ENCODE peak calls at places on chromosomes 7 and 10, in four cellular contexts. F, Q, H and Y are unnamed samples.

GRCh38 chr10:44010873-44011602 is 362.4 kb upstream of the ZNF32 start:
- DNase-seq in F (no peak), Q (no peak), H (peak; percentile 36), Y (no peak)

GRCh38 chr7:111829221-111829620 is 266.9 kb upstream of the IMMP2L start:
- DNase-seq in F (no peak), Q (no peak), H (no peak), Y (no peak)

GRCh38 chr10:76576276-76576962 is 1061.2 kb downstream of the KCNMA1 start:
- DNase-seq in F (no peak), Q (no peak), H (peak; percentile 83), Y (no peak)

GRCh38 chr10:113030453-113030852 is 80.4 kb downstream of the TCF7L2 start:
- DNase-seq in F (no peak), Q (no peak), H (peak; percentile 73), Y (no peak)

GRCh38 chr10:91163269-91163708 is 57.2 kb upstream of the PCGF5 start:
- DNase-seq in F (peak; percentile 77), Q (peak; percentile 53), H (peak; percentile 47), Y (peak; percentile 52)

GRCh38 chr7:53003653-53004445 is 31.6 kb upstream of the POM121L12 start:
- DNase-seq in F (no peak), Q (no peak), H (no peak), Y (no peak)

GRCh38 chr7:27277628-27278027 is 35.0 kb downstream of the EVX1 start:
- DNase-seq in F (peak; percentile 18), Q (no peak), H (no peak), Y (no peak)

GRCh38 chr10:50635286-50635685 is 11.5 kb upstream of the SGMS1 start:
- DNase-seq in F (no peak), Q (no peak), H (peak; percentile 95), Y (no peak)

GRCh38 chr7:18508441-18509427 is 13.2 kb downstream of the HDAC9 start:
- DNase-seq in F (peak; percentile 45), Q (no peak), H (peak; percentile 98), Y (no peak)

GRCh38 chr10:112052176-112052575 is 131.4 kb downstream of the GPAM start:
- DNase-seq in F (no peak), Q (no peak), H (no peak), Y (no peak)

GRCh38 chr7:35630573-35630972 is 64.4 kb downstream of the HERPUD2 start:
- DNase-seq in F (no peak), Q (no peak), H (peak; percentile 39), Y (no peak)

GRCh38 chr7:105352922-105353668 is 35.6 kb downstream of the SRPK2 start:
- DNase-seq in F (no peak), Q (no peak), H (peak; percentile 38), Y (no peak)
- H3K4me3 ChIP-seq in F (no peak overlapping the region), Q (no peak overlapping the region), H (no peak overlapping the region), Y (no peak overlapping the region)

GRCh38 chr7:34430456-34430855 is 227.6 kb upstream of the NPSR1 start:
- DNase-seq in F (peak; percentile 2), Q (no peak), H (peak; percentile 67), Y (no peak)
- H3K27ac ChIP-seq in F (no peak overlapping the region), Q (no peak overlapping the region), H (no peak overlapping the region), Y (no peak overlapping the region)

GRCh38 chr10:6229746-6230145 is 27.0 kb downstream of the PFKFB3 start:
- DNase-seq in F (no peak), Q (no peak), H (no peak), Y (no peak)

GRCh38 chr10:6231146-6231545 is 28.4 kb downstream of the PFKFB3 start:
- DNase-seq in F (no peak), Q (no peak), H (no peak), Y (no peak)

GRCh38 chr10:6229290-6229689 is 26.6 kb downstream of the PFKFB3 start:
- DNase-seq in F (no peak), Q (no peak), H (no peak), Y (no peak)

GRCh38 chr10:6231730-6232129 is 29.0 kb downstream of the PFKFB3 start:
- DNase-seq in F (no peak), Q (no peak), H (no peak), Y (no peak)

GRCh38 chr10:6230335-6230734 is 27.6 kb downstream of the PFKFB3 start:
- DNase-seq in F (no peak), Q (no peak), H (no peak), Y (no peak)
- H3K36me3 ChIP-seq in F (peaks cover 82% of the 10 kb centered on the region), Q (peaks cover 18% of the 10 kb centered on the region), H (peaks cover 41% of the 10 kb centered on the region), Y (peaks cover 94% of the 10 kb centered on the region)

GRCh38 chr10:21499580-21499909 is 25.9 kb downstream of the SKIDA1 start:
- DNase-seq in F (no peak), Q (no peak), H (no peak), Y (no peak)
- H3K4me3 ChIP-seq in F (peak overlapping the region; percentile 27), Q (no peak overlapping the region), H (no peak overlapping the region), Y (no peak overlapping the region)

GRCh38 chr10:114631090-114631677 is 26.9 kb downstream of the ABLIM1 start:
- DNase-seq in F (no peak), Q (no peak), H (no peak), Y (no peak)
- H3K27ac ChIP-seq in F (peak overlapping the region; percentile 92), Q (peak overlapping the region; percentile 89), H (no peak overlapping the region), Y (peak overlapping the region; percentile 61)

GRCh38 chr7:70506463-70506862 is 625.5 kb upstream of the GALNT17 start:
- DNase-seq in F (peak; percentile 63), Q (no peak), H (no peak), Y (no peak)
- H3K36me3 ChIP-seq in F (no peaks in the 10 kb centered on the region), Q (no peaks in the 10 kb centered on the region), H (no peaks in the 10 kb centered on the region), Y (no peaks in the 10 kb centered on the region)

DNA sequence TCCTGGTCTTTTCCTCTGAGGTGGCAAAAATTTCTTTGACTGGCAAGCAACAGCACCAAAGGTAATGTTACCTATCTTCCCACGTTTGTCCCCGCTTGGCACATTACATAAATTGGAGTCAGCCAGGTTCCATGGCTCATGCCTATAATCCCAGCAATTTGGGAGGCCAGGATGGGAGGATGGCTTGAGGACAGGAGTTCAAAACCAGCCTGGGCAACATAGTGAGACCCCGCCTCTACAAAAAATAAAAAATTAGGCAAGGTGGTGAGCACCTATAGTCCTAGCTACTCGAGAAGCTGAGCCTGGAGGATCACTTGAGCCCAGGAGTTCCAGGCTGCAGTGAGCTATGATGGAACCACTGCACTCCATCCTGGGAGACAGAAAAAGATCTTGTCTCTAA is 139.5 kb downstream of the IDE start:
- DNase-seq in F (no peak), Q (no peak), H (no peak), Y (no peak)
- H3K4me3 ChIP-seq in F (no peak overlapping the region), Q (no peak overlapping the region), H (no peak overlapping the region), Y (no peak overlapping the region)

DNA sequence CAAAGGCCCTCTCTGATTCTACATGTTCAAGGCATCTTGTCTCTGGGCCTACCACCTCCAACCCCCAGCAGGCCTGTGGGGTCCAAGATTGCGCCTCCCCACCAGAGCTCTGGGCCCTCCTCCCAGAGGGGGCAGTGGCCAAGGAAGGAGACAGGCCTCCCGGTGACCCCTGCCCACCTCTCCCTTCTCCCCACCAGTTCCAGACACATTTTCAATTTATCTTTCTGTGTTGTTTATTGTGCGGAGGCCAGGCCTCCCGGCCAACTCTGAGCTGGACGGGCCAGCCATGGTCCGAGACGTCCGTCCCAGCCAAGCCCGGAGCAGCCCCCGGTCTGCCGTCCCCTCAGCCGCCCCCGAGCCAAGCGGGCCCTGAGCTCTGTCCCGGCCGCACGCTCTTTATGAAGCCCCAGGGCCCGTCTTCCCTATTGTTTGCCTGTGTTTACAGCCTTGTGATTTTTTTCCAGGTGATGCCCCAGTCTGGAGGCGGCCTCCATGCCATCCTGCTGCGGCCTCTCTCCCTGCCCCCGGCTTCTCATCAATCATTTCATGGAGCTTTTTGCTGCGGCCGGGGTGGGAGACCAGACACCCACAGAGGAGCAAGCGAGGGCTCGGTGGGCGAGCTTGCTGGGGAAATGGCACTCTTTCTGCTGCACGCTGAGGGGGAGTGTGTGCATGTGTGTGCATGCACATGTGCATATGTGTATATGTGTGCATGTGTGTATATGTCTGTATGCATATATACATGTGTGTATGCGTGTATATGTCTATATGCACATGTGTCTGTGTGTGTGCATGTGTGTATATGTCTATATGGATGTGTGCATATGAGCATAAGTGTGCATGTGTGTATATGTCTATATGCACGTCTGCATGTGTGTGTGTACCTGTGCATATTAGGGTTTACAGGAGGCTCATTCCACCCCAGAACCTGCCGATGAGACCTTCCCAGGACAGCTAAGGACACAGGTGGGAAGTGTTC is 52.7 kb upstream of the ELN start:
- DNase-seq in F (no peak), Q (no peak), H (no peak), Y (peak; percentile 62)
- H3K27ac ChIP-seq in F (no peak overlapping the region), Q (no peak overlapping the region), H (no peak overlapping the region), Y (no peak overlapping the region)